ENCODE peak calls at places on chromosomes 12 and 14, in six cellular contexts. One of them, this sample, is unnamed.

GRCh38 chr14:61218765-61219164 is 62.4 kb downstream of the TMEM30B start:
- DNase-seq in ovary: no peak
- DNase-seq in thyroid gland: no peak
- DNase-seq in lower leg skin: peak
- DNase-seq in stomach: no peak
- DNase-seq in esophagus muscularis mucosa: no peak
- DNase-seq in this sample: no peak

GRCh38 chr12:113204806-113205205 is 16.5 kb upstream of the TPCN1 start:
- DNase-seq in ovary: no peak
- DNase-seq in thyroid gland: peak
- DNase-seq in lower leg skin: no peak
- DNase-seq in stomach: no peak
- DNase-seq in esophagus muscularis mucosa: no peak
- DNase-seq in this sample: no peak

GRCh38 chr14:48140804-48141203 is 465.4 kb upstream of the MDGA2 start:
- DNase-seq in ovary: no peak
- DNase-seq in thyroid gland: no peak
- DNase-seq in lower leg skin: no peak
- DNase-seq in stomach: no peak
- DNase-seq in esophagus muscularis mucosa: no peak
- DNase-seq in this sample: no peak

GRCh38 chr12:47938093-47938492 is 25.3 kb upstream of the TMEM106C start:
- DNase-seq in ovary: no peak
- DNase-seq in thyroid gland: no peak
- DNase-seq in lower leg skin: peak
- DNase-seq in stomach: no peak
- DNase-seq in esophagus muscularis mucosa: no peak
- DNase-seq in this sample: no peak

GRCh38 chr12:2691001-2691339 is 103.8 kb upstream of the FKBP4 start:
- DNase-seq in ovary: no peak
- DNase-seq in thyroid gland: peak
- DNase-seq in lower leg skin: peak
- DNase-seq in stomach: no peak
- DNase-seq in esophagus muscularis mucosa: no peak
- DNase-seq in this sample: no peak

GRCh38 chr12:52182456-52182855 is 9.4 kb downstream of the KRT80 start:
- DNase-seq in ovary: no peak
- DNase-seq in thyroid gland: no peak
- DNase-seq in lower leg skin: no peak
- DNase-seq in stomach: no peak
- DNase-seq in esophagus muscularis mucosa: no peak
- DNase-seq in this sample: no peak

GRCh38 chr14:103736546-103737431 is 21.2 kb downstream of the ZFYVE21 start:
- DNase-seq in ovary: peak
- DNase-seq in thyroid gland: peak
- DNase-seq in lower leg skin: no peak
- DNase-seq in stomach: no peak
- DNase-seq in esophagus muscularis mucosa: no peak
- DNase-seq in this sample: no peak

GRCh38 chr14:80979951-80980350 is 24.5 kb downstream of the TSHR start:
- DNase-seq in ovary: no peak
- DNase-seq in thyroid gland: no peak
- DNase-seq in lower leg skin: no peak
- DNase-seq in stomach: no peak
- DNase-seq in esophagus muscularis mucosa: no peak
- DNase-seq in this sample: no peak

GRCh38 chr12:106774808-106775524 is 484 bp downstream of the RIC8B start:
- DNase-seq in ovary: no peak
- DNase-seq in thyroid gland: no peak
- DNase-seq in lower leg skin: peak
- DNase-seq in stomach: no peak
- DNase-seq in esophagus muscularis mucosa: peak
- DNase-seq in this sample: no peak

GRCh38 chr12:29731556-29731955 is 52.2 kb downstream of the TMTC1 start:
- DNase-seq in ovary: no peak
- DNase-seq in thyroid gland: no peak
- DNase-seq in lower leg skin: no peak
- DNase-seq in stomach: no peak
- DNase-seq in esophagus muscularis mucosa: no peak
- DNase-seq in this sample: no peak

GRCh38 chr12:127270193-127270592 is 996.8 kb upstream of the TMEM132C start:
- DNase-seq in ovary: no peak
- DNase-seq in thyroid gland: no peak
- DNase-seq in lower leg skin: no peak
- DNase-seq in stomach: no peak
- DNase-seq in esophagus muscularis mucosa: peak
- DNase-seq in this sample: no peak

GRCh38 chr12:48032597-48032996 is 28.3 kb upstream of the COL2A1 start:
- DNase-seq in ovary: no peak
- DNase-seq in thyroid gland: no peak
- DNase-seq in lower leg skin: peak
- DNase-seq in stomach: no peak
- DNase-seq in esophagus muscularis mucosa: no peak
- DNase-seq in this sample: no peak

DNA sequence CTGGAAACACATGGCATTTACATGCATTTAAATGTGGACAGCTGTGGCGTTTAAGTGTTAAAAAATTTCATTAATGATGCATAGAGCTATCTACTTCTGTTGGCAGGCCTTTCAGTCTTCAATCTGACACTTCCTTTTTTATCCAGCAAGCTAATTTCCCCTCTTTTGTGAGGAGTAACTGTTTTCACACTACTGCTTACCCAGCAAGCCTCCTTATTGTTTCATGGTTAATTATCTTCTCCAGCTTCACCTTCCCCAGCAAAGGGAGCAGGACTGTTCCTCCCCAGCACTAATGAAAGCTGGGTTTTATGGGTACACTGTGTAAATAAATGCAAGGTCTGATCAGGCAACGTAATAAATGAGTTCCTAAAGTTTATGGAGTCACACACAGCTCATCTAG is 129.4 kb upstream of the NPAS3 start:
- DNase-seq in ovary: no peak
- DNase-seq in thyroid gland: no peak
- DNase-seq in lower leg skin: no peak
- DNase-seq in stomach: no peak
- DNase-seq in esophagus muscularis mucosa: no peak
- DNase-seq in this sample: no peak
- TF ChIP-seq POLR2A in ovary: no peak
- TF ChIP-seq POLR2A in thyroid gland: no peak
- TF ChIP-seq POLR2A in lower leg skin: no peak
- TF ChIP-seq POLR2A in stomach: no peak
- TF ChIP-seq POLR2A in esophagus muscularis mucosa: no peak
- TF ChIP-seq POLR2A in this sample: no peak

DNA sequence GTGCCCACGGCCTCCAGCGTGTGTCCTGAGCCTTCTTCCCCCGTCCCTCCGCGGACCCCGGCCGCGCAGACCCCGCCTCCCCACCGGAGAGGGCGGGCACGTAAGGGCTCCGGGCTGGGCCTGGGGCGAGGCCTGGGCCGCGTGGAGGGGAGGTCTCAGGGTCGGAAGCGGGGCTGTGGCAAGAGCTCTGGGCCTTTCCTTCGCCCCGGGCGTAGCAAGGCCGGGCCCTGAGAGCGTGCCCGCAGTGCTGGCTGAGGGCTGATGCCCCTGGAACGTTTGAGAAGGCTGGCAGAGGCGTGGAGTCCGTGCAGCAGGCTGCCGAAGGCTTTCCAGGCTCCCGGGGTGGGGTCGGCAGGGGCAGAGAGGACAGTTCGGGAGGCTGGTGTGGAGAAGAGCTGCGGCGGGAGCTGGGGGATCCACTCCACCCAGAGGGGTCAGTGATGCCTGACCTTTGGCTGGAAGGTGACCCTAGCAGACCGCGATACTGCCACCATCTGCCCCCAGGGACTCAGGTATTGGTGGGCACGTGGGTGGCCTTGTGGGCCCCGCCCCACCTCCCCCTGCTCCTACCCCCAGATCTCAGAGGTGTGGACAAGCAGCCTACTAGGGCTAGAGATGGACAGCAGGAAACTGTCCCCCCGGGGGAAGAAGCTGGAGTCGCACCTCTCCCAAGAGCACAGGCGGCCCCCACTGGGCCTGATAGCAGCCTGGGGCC is 545 bp downstream of the TEX22 start:
- DNase-seq in ovary: no peak
- DNase-seq in thyroid gland: no peak
- DNase-seq in lower leg skin: no peak
- DNase-seq in stomach: no peak
- DNase-seq in esophagus muscularis mucosa: no peak
- DNase-seq in this sample: no peak
- TF ChIP-seq POLR2A in ovary: no peak
- TF ChIP-seq POLR2A in thyroid gland: no peak
- TF ChIP-seq POLR2A in lower leg skin: no peak
- TF ChIP-seq POLR2A in stomach: no peak
- TF ChIP-seq POLR2A in esophagus muscularis mucosa: no peak
- TF ChIP-seq POLR2A in this sample: peak

DNA sequence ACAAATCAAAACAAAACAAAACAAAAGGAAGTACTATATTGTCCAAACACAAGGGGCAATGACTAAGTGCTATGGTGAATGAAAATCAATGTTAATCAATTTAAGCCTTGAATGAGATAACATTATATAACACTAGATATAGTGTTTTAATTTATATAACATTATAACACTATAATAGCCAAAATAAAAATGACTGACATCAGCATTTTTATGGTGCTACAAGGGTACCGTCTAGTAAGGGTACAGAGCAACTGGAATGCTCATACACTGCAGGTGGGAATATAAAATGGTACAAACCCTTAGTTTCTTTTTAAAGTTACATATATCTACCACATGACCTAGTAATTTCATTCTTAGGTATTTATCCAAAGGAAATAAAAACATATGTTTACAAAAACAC is 5.7 kb downstream of the NEDD8 start:
- DNase-seq in ovary: no peak
- DNase-seq in thyroid gland: no peak
- DNase-seq in lower leg skin: no peak
- DNase-seq in stomach: no peak
- DNase-seq in esophagus muscularis mucosa: no peak
- DNase-seq in this sample: no peak
- TF ChIP-seq POLR2A in ovary: no peak
- TF ChIP-seq POLR2A in thyroid gland: no peak
- TF ChIP-seq POLR2A in lower leg skin: no peak
- TF ChIP-seq POLR2A in stomach: no peak
- TF ChIP-seq POLR2A in esophagus muscularis mucosa: no peak
- TF ChIP-seq POLR2A in this sample: no peak

GRCh38 chr14:75293920-75294648 is 15.5 kb downstream of the FOS start:
- DNase-seq in ovary: peak
- DNase-seq in thyroid gland: peak
- DNase-seq in lower leg skin: peak
- DNase-seq in stomach: peak
- DNase-seq in esophagus muscularis mucosa: peak
- DNase-seq in this sample: peak
- TF ChIP-seq POLR2A in ovary: peak
- TF ChIP-seq POLR2A in thyroid gland: peak
- TF ChIP-seq POLR2A in lower leg skin: no peak
- TF ChIP-seq POLR2A in stomach: no peak
- TF ChIP-seq POLR2A in esophagus muscularis mucosa: peak
- TF ChIP-seq POLR2A in this sample: peak

DNA sequence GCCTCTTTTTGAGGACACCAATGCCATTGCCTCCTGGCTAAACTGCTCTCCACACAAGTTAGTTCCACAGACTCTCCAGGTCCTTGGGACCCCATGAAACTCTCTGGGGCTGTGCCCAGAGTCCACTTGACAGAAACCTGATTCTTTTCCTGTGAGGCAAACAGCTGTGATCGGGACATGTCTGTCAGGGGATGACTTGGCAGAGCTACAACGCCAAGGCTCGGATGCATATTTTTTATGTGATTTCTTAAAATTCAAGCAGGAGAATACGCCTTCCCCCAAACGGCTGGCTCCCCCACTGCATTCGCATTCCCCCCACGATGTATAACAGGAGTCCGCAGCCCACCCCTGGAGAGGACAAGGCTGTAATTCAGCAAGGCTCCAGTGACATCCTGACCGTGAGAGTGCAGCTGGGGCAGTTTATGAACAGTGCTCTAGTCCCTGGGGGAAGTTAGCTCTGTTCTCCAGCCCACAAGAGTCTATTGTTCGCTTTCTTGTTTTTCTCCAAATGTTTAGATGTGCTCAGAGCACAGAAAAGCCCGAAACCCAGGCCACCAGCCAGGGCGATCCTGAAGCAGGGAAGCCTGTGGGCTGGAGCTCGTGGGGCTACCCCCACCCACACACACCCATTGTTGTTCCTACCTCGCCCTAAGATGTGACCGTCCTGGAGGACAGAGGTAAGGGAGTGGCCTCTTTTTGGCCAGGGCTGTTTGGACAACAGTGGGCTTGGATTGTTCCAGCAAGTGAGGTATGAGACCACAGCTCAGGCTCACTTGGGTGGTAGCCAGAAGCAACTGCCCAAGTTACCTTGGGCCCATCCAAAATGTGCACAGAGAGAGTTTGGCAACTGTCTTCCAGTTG is 159.5 kb downstream of the ZFP36L1 start:
- DNase-seq in ovary: no peak
- DNase-seq in thyroid gland: peak
- DNase-seq in lower leg skin: peak
- DNase-seq in stomach: no peak
- DNase-seq in esophagus muscularis mucosa: peak
- DNase-seq in this sample: no peak
- TF ChIP-seq POLR2A in ovary: no peak
- TF ChIP-seq POLR2A in thyroid gland: no peak
- TF ChIP-seq POLR2A in lower leg skin: no peak
- TF ChIP-seq POLR2A in stomach: no peak
- TF ChIP-seq POLR2A in esophagus muscularis mucosa: no peak
- TF ChIP-seq POLR2A in this sample: no peak

This sample was measured in body of pancreas.